ENCODE peak calls at places on chromosomes 3 and 15, in five cellular contexts. N, W, I, U and L are unnamed samples.

GRCh38 chr3:28317438-28318022 is 31.0 kb upstream of the ZCWPW2 start:
- DNase-seq in I (peak), U (peak), W (peak), N (no peak), L (no peak)

GRCh38 chr3:184181596-184181995 is 4.4 kb upstream of the ABCF3 start:
- DNase-seq in N (no peak), U (no peak), W (no peak), I (no peak), L (no peak)

GRCh38 chr3:172939651-172940293 is 189.2 kb downstream of the ECT2 start:
- DNase-seq in U (no peak), N (no peak), W (no peak), I (peak), L (no peak)

GRCh38 chr3:148036331-148036881 is 627.2 kb downstream of the ZIC1 start:
- DNase-seq in N (no peak), W (no peak), I (no peak), U (no peak), L (no peak)

GRCh38 chr3:127525373-127525772 is 65.2 kb downstream of the TPRA1 start:
- DNase-seq in N (no peak), U (peak), W (no peak), I (no peak), L (no peak)

GRCh38 chr3:55143928-55144671 is 216.2 kb upstream of the LRTM1 start:
- DNase-seq in I (no peak), W (no peak), U (no peak), N (no peak), L (no peak)

GRCh38 chr3:155334897-155335883 is 41.7 kb upstream of the STRIT1 start:
- DNase-seq in U (no peak), N (peak), I (no peak), W (no peak), L (no peak)

GRCh38 chr3:130935761-130936160 is 41.9 kb downstream of the ATP2C1 start:
- DNase-seq in U (no peak), I (no peak), N (no peak), W (no peak), L (no peak)

GRCh38 chr15:82768414-82769081 is 37.3 kb downstream of the FSD2 start:
- DNase-seq in W (no peak), I (no peak), U (no peak), N (no peak), L (no peak)

GRCh38 chr3:45362768-45363167 is 25.6 kb upstream of the LARS2 start:
- DNase-seq in W (no peak), U (no peak), I (no peak), N (no peak), L (no peak)

GRCh38 chr3:51354766-51355615 is 30.1 kb upstream of the MANF start:
- DNase-seq in W (no peak), N (no peak), U (no peak), I (no peak), L (no peak)

GRCh38 chr15:37099321-37100108 is 834 bp downstream of the MEIS2 start:
- DNase-seq in I (no peak), U (peak), N (no peak), W (no peak), L (no peak)

GRCh38 chr3:49422379-49423248 is at the start of gene AMT:
- DNase-seq in I (peak), N (no peak), U (peak), W (no peak), L (peak)

GRCh38 chr15:68994149-68994548 is 20.3 kb upstream of the NOX5 start:
- DNase-seq in U (no peak), N (no peak), W (no peak), I (no peak), L (no peak)
- TF ChIP-seq SUZ12 in U (no peak), N (no peak), W (no peak), I (no peak), L (no peak)

GRCh38 chr3:79018671-79019136 is 749.1 kb downstream of the ROBO1 start:
- DNase-seq in W (no peak), I (no peak), N (no peak), U (peak), L (peak)
- TF ChIP-seq SUZ12 in W (no peak), I (no peak), N (no peak), U (no peak), L (no peak)

GRCh38 chr15:93331545-93332117 is 242.6 kb upstream of the RGMA start:
- DNase-seq in N (no peak), I (peak), U (no peak), W (no peak), L (peak)
- TF ChIP-seq SUZ12 in N (no peak), I (no peak), U (no peak), W (no peak), L (no peak)

DNA sequence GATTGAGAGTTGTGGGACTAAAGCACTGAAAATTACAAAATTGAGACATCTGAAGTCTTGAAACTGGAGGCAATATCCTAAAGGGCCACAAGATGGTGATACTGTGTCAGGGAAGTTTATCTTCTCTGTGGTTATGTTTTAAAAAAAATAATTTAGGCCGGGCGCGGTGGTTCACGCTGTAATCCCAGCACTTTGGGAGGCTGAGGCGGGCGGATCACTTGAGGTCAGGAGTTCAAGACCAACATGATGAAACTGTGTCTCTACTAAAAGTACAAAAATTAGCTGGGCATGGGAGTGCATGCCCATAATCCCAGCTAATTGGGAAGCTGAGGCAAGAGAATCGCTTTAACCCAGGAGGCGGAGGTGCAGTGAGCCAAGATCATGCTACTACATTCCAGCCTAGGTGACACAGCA is 17.9 kb upstream of the NIT2 start:
- DNase-seq in W (peak), I (no peak), U (peak), N (no peak), L (no peak)
- TF ChIP-seq SUZ12 in W (no peak), I (no peak), U (no peak), N (no peak), L (no peak)

DNA sequence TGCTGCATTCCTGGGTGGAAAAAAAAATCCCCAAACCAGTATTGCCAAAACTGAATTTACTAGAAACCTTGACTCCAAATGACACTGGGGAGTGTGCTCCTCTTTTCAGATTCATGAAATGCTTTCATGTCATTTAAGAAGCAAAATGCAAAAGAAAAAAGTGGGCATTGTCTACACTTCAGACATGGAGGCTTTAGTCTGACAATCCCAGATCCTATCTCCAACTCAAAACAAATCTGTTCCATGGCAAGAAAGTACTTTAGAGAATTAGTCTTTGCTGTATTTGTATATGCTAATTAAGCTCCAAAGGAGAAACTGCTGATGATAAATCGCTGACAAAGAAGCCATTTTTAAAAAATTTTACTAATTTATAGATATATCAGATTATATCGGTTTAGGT is 366.6 kb downstream of the MAGI1 start:
- DNase-seq in N (no peak), I (no peak), U (no peak), W (no peak), L (no peak)
- TF ChIP-seq SUZ12 in N (no peak), I (no peak), U (no peak), W (no peak), L (no peak)

GRCh38 chr15:39597751-39598185 is 16.9 kb downstream of the THBS1 start:
- DNase-seq in N (no peak), I (no peak), U (no peak), W (no peak), L (no peak)

GRCh38 chr15:39599871-39600270 is 19.0 kb downstream of the THBS1 start:
- DNase-seq in U (no peak), W (no peak), N (no peak), I (no peak), L (no peak)

GRCh38 chr15:39597336-39597735 is 16.5 kb downstream of the THBS1 start:
- DNase-seq in W (no peak), U (no peak), N (no peak), I (no peak), L (no peak)

GRCh38 chr15:39598958-39599845 is 18.3 kb downstream of the THBS1 start:
- DNase-seq in W (no peak), I (no peak), N (no peak), U (no peak), L (no peak)

DNA sequence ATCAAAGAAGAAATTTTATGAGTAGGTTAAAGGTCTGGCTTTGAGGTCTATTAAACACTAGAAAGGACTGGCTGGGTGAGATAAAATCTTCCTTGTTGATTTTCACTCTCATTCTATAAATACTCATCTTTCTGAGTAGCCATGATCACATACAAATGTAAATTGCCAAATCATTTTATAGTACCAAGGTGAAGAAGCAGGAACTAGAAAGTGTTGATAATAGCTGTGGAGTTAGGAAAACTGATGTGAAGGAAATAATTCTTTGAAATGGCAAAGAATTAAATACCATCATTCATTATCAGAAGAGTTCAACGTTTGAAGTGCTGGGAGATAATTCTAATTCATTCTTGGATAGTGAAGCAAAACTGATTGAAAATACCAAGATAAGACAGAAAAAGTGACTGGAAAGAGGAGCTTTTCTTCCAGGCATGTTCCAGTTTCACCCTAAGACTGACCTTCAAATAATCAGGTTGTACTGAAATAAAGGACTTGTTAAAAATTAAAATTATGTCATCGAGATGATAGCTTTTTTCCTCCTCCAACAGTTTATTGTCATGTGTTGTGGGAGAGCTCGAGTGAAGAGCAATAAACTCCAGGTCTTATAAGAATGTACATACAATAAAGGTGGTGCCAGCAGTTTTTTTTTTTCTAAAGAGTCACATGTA is 17.4 kb downstream of the THBS1 start:
- DNase-seq in U (no peak), W (no peak), N (no peak), I (no peak), L (no peak)
- TF ChIP-seq SUZ12 in U (no peak), W (no peak), N (no peak), I (no peak), L (no peak)

DNA sequence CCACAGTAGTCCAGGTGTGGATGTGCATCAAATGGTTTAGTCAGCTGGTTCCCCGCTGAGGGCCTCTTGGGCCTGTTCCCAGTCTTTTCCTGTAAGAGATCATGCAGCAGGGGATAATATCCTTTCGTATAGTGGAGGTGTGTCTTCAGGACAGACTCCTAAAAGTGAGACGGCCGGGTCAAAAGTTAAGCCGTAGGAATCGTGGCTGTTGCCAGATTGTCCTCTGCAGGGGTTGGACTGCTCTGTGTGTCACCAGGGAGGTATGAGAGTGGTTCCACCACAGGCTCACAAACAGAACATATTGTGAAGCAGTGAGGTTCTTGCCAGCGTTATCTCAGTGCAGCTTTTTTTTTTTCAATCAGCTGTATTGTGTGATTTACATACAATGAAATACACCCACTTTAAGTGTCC is 95.0 kb downstream of the VGLL4 start:
- DNase-seq in I (no peak), U (no peak), N (no peak), W (no peak), L (no peak)
- TF ChIP-seq SUZ12 in I (no peak), U (no peak), N (no peak), W (no peak), L (no peak)

GRCh38 chr15:63189955-63190691 is 717 bp downstream of the RAB8B start:
- DNase-seq in N (no peak), I (no peak), U (no peak), W (no peak), L (no peak)
- TF ChIP-seq SUZ12 in N (no peak), I (no peak), U (no peak), W (no peak), L (no peak)

GRCh38 chr3:182792901-182793662 is at the start of gene ATP11B:
- DNase-seq in U (peak), I (peak), W (peak), N (no peak), L (peak)
- TF ChIP-seq SUZ12 in U (no peak), I (no peak), W (no peak), N (no peak), L (no peak)

GRCh38 chr3:25748189-25748588 is 35.1 kb downstream of the NGLY1 start:
- DNase-seq in N (no peak), W (no peak), U (no peak), I (no peak), L (no peak)

GRCh38 chr3:25744477-25744876 is 38.8 kb downstream of the NGLY1 start:
- DNase-seq in W (no peak), I (no peak), N (no peak), U (no peak), L (no peak)

GRCh38 chr3:25751691-25752090 is 31.6 kb downstream of the NGLY1 start:
- DNase-seq in I (no peak), W (no peak), U (no peak), N (no peak), L (no peak)

GRCh38 chr3:25751048-25751447 is 32.2 kb downstream of the NGLY1 start:
- DNase-seq in U (no peak), I (no peak), W (no peak), N (no peak), L (no peak)

GRCh38 chr3:25747033-25747432 is 36.2 kb downstream of the NGLY1 start:
- DNase-seq in U (no peak), I (no peak), N (no peak), W (no peak), L (no peak)
- TF ChIP-seq SUZ12 in U (no peak), I (no peak), N (no peak), W (no peak), L (no peak)